ENCODE peak calls at places on chromosomes 4 and X, in four cellular contexts. N, V, A and Q are unnamed samples.
A peak's percentile ranks its signal among the peaks of the same experiment; 100 is the strongest.

GRCh38 chrX:153957224-153957623 is 12.8 kb upstream of the RENBP start:
- DNase-seq in N (no peak), A (no peak), V (no peak), Q (no peak)

GRCh38 chr4:36187723-36188333 is 56.5 kb downstream of the ARAP2 start:
- DNase-seq in V (no peak), A (no peak), N (peak; percentile 9), Q (peak; percentile 17)

GRCh38 chrX:29295987-29296680 is 708.9 kb downstream of the IL1RAPL1 start:
- DNase-seq in N (no peak), A (no peak), V (no peak), Q (no peak)

GRCh38 chr4:7410470-7410869 is 24.3 kb downstream of the PSAPL1 start:
- DNase-seq in A (peak; percentile 4), V (no peak), N (no peak), Q (no peak)

GRCh38 chrX:134849390-134849789 is 141.4 kb upstream of the SMIM10 start:
- DNase-seq in N (no peak), A (no peak), V (no peak), Q (no peak)

GRCh38 chr4:68123525-68123924 is 6.1 kb downstream of the TMPRSS11F start:
- DNase-seq in A (no peak), N (no peak), V (no peak), Q (no peak)

GRCh38 chrX:18166068-18166467 is 54.6 kb downstream of the BEND2 start:
- DNase-seq in V (no peak), A (no peak), N (no peak), Q (no peak)

GRCh38 chrX:111090458-111090857 is 5.5 kb upstream of the PAK3 start:
- DNase-seq in A (no peak), N (no peak), V (no peak), Q (no peak)

GRCh38 chrX:112849010-112849409 is 8.4 kb upstream of the AMOT start:
- DNase-seq in N (no peak), A (no peak), V (no peak), Q (no peak)

GRCh38 chr4:42329421-42329820 is 67.9 kb upstream of the SHISA3 start:
- DNase-seq in N (no peak), A (no peak), V (no peak), Q (no peak)

GRCh38 chr4:182770259-182770968 is 146.8 kb downstream of the DCTD start:
- DNase-seq in V (no peak), A (no peak), N (no peak), Q (no peak)

GRCh38 chr4:158176108-158176507 is 3.3 kb upstream of the GASK1B start:
- DNase-seq in A (peak; percentile 25), N (no peak), V (no peak), Q (peak; percentile 59)

GRCh38 chrX:152138388-152138784 is at the start of gene MAGEA10:
- DNase-seq in A (no peak), N (no peak), V (no peak), Q (no peak)

GRCh38 chr4:3466691-3467600 is 3.8 kb downstream of the DOK7 start:
- DNase-seq in A (no peak), N (no peak), V (peak; percentile 1), Q (no peak)

GRCh38 chrX:47573334-47574095 is 8.7 kb upstream of the TIMP1 start:
- DNase-seq in N (peak; percentile 81), A (peak; percentile 47), V (peak; percentile 47), Q (peak; percentile 5)

GRCh38 chr4:92334716-92335350 is 31.1 kb downstream of the GRID2 start:
- DNase-seq in A (no peak), N (no peak), V (no peak), Q (no peak)

GRCh38 chr4:16034010-16034829 is 49.6 kb downstream of the PROM1 start:
- DNase-seq in V (no peak), A (no peak), N (no peak), Q (no peak)

GRCh38 chr4:3873446-3874415 is 107.5 kb downstream of the ADRA2C start:
- DNase-seq in A (no peak), N (no peak), V (no peak), Q (no peak)